ENCODE peak calls at places on chromosomes 5 and 9, in nine cellular contexts. X is aorta, W is sigmoid colon, N is cardiac muscle cell, E is suprapubic skin, P is neuronal stem cell, Z is uterus, G is endothelial cell of umbilical vein, R is fibroblast of lung. Q is an unnamed sample.

GRCh38 chr9:121556580-121556979 is 56.9 kb upstream of the GGTA1 start:
- DNase-seq in G (no peak), W (peak; percentile 75), R (peak; percentile 93), E (no peak), Z (no peak), N (peak; percentile 97), P (no peak), X (no peak), Q (no peak)

GRCh38 chr5:89929173-89929572 is 480.4 kb downstream of the CETN3 start:
- DNase-seq in W (no peak), N (peak; percentile 12), R (no peak), E (no peak), P (no peak), X (no peak), G (no peak), Z (no peak), Q (no peak)

GRCh38 chr5:73897886-73898285 is 271.9 kb downstream of the ARHGEF28 start:
- DNase-seq in W (no peak), E (no peak), G (no peak), N (no peak), R (no peak), P (no peak), X (no peak), Z (no peak), Q (no peak)

GRCh38 chr9:137278061-137278912 is 761 bp downstream of the TOR4A start:
- DNase-seq in E (peak; percentile 71), G (no peak), X (peak; percentile 80), Z (no peak), N (peak; percentile 30), R (no peak), W (no peak), P (no peak), Q (no peak)

GRCh38 chr9:101029300-101030021 is 934 bp downstream of the PLPPR1 start:
- DNase-seq in E (no peak), R (no peak), Z (no peak), N (no peak), P (peak; percentile 36), X (peak; percentile 64), G (no peak), W (no peak), Q (no peak)

GRCh38 chr9:36008774-36009300 is 27.9 kb upstream of the RECK start:
- DNase-seq in X (peak; percentile 76), R (peak; percentile 74), N (peak; percentile 86), P (peak; percentile 76), Z (peak; percentile 42), W (peak; percentile 75), E (peak; percentile 72), G (peak; percentile 54), Q (peak; percentile 45)

GRCh38 chr9:110443146-110443877 is 105.6 kb upstream of the TXNDC8 start:
- DNase-seq in E (no peak), R (peak; percentile 89), X (no peak), G (no peak), Z (no peak), N (peak; percentile 86), P (no peak), W (no peak), Q (no peak)

GRCh38 chr5:176396330-176396729 is 7.8 kb downstream of the HIGD2A start:
- DNase-seq in G (no peak), N (no peak), P (no peak), E (no peak), W (peak; percentile 17), R (peak; percentile 57), Z (no peak), X (no peak), Q (no peak)

GRCh38 chr9:2489838-2490314 is 131.7 kb upstream of the VLDLR start:
- DNase-seq in G (no peak), Z (peak; percentile 44), X (no peak), R (peak; percentile 83), E (no peak), N (peak; percentile 95), W (no peak), P (no peak), Q (no peak)

GRCh38 chr5:52065182-52065581 is 681.9 kb downstream of the ISL1 start:
- DNase-seq in W (no peak), Z (no peak), R (no peak), X (no peak), G (no peak), E (no peak), P (no peak), N (no peak), Q (no peak)

GRCh38 chr5:82348749-82349148 is 70.6 kb upstream of the RPS23 start:
- DNase-seq in R (peak; percentile 55), Z (no peak), X (no peak), W (no peak), E (no peak), N (no peak), G (no peak), P (no peak), Q (no peak)

GRCh38 chr5:50751064-50751657 is 84.7 kb downstream of the PARP8 start:
- DNase-seq in X (no peak), Z (no peak), P (peak; percentile 20), G (no peak), W (no peak), R (peak; percentile 74), N (peak; percentile 66), E (no peak), Q (no peak)

GRCh38 chr9:99682378-99682777 is 139.3 kb upstream of the NR4A3 start:
- DNase-seq in N (no peak), P (no peak), E (no peak), Z (no peak), W (no peak), X (no peak), R (no peak), G (no peak), Q (no peak)

GRCh38 chr9:18489861-18490260 is 15.9 kb downstream of the ADAMTSL1 start:
- DNase-seq in P (no peak), R (peak; percentile 50), N (no peak), G (peak; percentile 26), Z (no peak), W (no peak), E (no peak), X (no peak), Q (no peak)

GRCh38 chr5:135821802-135822201 is 12.7 kb upstream of the SLC25A48 start:
- DNase-seq in X (peak; percentile 48), R (no peak), Z (no peak), E (no peak), N (no peak), W (no peak), G (no peak), P (no peak), Q (no peak)

GRCh38 chr9:1969160-1969559 is 46.0 kb upstream of the SMARCA2 start:
- DNase-seq in N (no peak), G (no peak), X (no peak), W (no peak), Z (no peak), P (no peak), R (no peak), E (no peak), Q (no peak)

GRCh38 chr9:98249774-98250173 is 5.7 kb downstream of the TBC1D2 start:
- DNase-seq in W (no peak), N (no peak), E (no peak), Z (no peak), P (no peak), G (no peak), X (no peak), R (no peak), Q (no peak)

GRCh38 chr5:74104469-74104868 is 478.5 kb downstream of the ARHGEF28 start:
- DNase-seq in R (peak; percentile 2), P (no peak), X (no peak), G (no peak), Z (no peak), W (no peak), E (no peak), N (no peak), Q (no peak)

GRCh38 chr9:88995205-88995604 is 3.9 kb downstream of the S1PR3 start:
- DNase-seq in P (no peak), G (no peak), N (no peak), E (no peak), R (peak; percentile 57), Z (no peak), W (no peak), X (no peak), Q (no peak)

GRCh38 chr9:101469026-101469425 is 33.5 kb upstream of the ALDOB start:
- DNase-seq in P (no peak), E (no peak), G (no peak), R (no peak), N (no peak), X (no peak), Z (no peak), W (no peak), Q (no peak)

GRCh38 chr9:127976498-127976897 is 4.3 kb downstream of the EEIG1 start:
- DNase-seq in R (no peak), N (no peak), W (no peak), G (no peak), E (peak; percentile 76), X (no peak), P (no peak), Z (no peak), Q (peak; percentile 89)

GRCh38 chr5:146995878-146996277 is 117.3 kb upstream of the PPP2R2B start:
- DNase-seq in R (no peak), X (no peak), N (no peak), P (no peak), G (no peak), W (no peak), Z (no peak), E (no peak), Q (peak; percentile 14)

GRCh38 chr5:78621269-78621871 is 27.2 kb downstream of the LHFPL2 start:
- DNase-seq in W (no peak), N (no peak), R (peak; percentile 51), P (no peak), G (no peak), X (no peak), E (no peak), Z (no peak), Q (no peak)

GRCh38 chr5:107558951-107559350 is 111.8 kb downstream of the EFNA5 start:
- DNase-seq in X (no peak), R (no peak), G (no peak), Z (no peak), E (no peak), N (no peak), P (no peak), W (no peak), Q (no peak)
- H3K4me3 ChIP-seq in X (no peak overlapping the region), R (no peak overlapping the region), G (no peak overlapping the region), Z (no peak overlapping the region), E (no peak overlapping the region), N (no peak overlapping the region), P (no peak overlapping the region), W (no peak overlapping the region), Q (no peak overlapping the region)

GRCh38 chr9:86350006-86350755 is 4.0 kb downstream of the TUT7 start:
- DNase-seq in N (no peak), Z (no peak), E (no peak), R (no peak), P (no peak), G (no peak), W (no peak), X (no peak), Q (no peak)
- H3K4me1 ChIP-seq in N (peaks cover 10% of the 10 kb centered on the region), Z (peaks cover 4% of the 10 kb centered on the region), E (peaks cover 73% of the 10 kb centered on the region), R (peaks cover 5% of the 10 kb centered on the region), P (no peaks in the 10 kb centered on the region), G (peaks cover 25% of the 10 kb centered on the region), W (peaks cover 47% of the 10 kb centered on the region), X (peaks cover 5% of the 10 kb centered on the region), Q (peaks cover 50% of the 10 kb centered on the region)

GRCh38 chr9:114250235-114250568 is 72.7 kb upstream of the ORM1 start:
- DNase-seq in W (peak; percentile 93), G (no peak), X (peak; percentile 96), N (peak; percentile 83), P (no peak), E (peak; percentile 80), Z (peak; percentile 84), R (peak; percentile 86), Q (peak; percentile 94)
- H3K27ac ChIP-seq in W (peak overlapping the region; percentile 77), G (no peak overlapping the region), X (peak overlapping the region; percentile 10), N (no peak overlapping the region), P (no peak overlapping the region), E (no peak overlapping the region), Z (peak overlapping the region; percentile 73), R (no peak overlapping the region), Q (peak overlapping the region; percentile 35)

GRCh38 chr5:168712280-168712924 is 133.2 kb upstream of the PANK3 start:
- DNase-seq in N (peak; percentile 96), E (no peak), G (peak; percentile 55), P (no peak), X (no peak), Z (no peak), R (peak; percentile 77), W (no peak), Q (no peak)
- H3K4me3 ChIP-seq in N (no peak overlapping the region), E (no peak overlapping the region), G (no peak overlapping the region), P (no peak overlapping the region), X (no peak overlapping the region), Z (no peak overlapping the region), R (no peak overlapping the region), W (no peak overlapping the region), Q (no peak overlapping the region)